ENCODE peak calls at places on chromosomes 11 and 22, in six cellular contexts. I is IMR-90, S is trophoblast cell, U is mesendoderm, E is H1, T is H9. A is an unnamed sample.

GRCh38 chr22:45775569-45776312 is 104.1 kb downstream of the ATXN10 start:
- DNase-seq in I (no peak), T (no peak), E (no peak), S (no peak), U (no peak), A (no peak)

GRCh38 chr11:18192988-18193387 is 20.4 kb downstream of the MRGPRX4 start:
- DNase-seq in U (peak), S (no peak), I (no peak), E (no peak), T (peak), A (no peak)

GRCh38 chr22:42743501-42743991 is 22.9 kb upstream of the A4GALT start:
- DNase-seq in I (no peak), S (no peak), T (no peak), E (no peak), U (no peak), A (no peak)

GRCh38 chr11:120136356-120136755 is 1.6 kb downstream of the TRIM29 start:
- DNase-seq in E (no peak), S (no peak), I (no peak), U (no peak), T (no peak), A (no peak)

GRCh38 chr11:62353841-62354240 is 16.6 kb downstream of the ASRGL1 start:
- DNase-seq in E (no peak), I (no peak), U (no peak), S (no peak), T (no peak), A (no peak)

GRCh38 chr11:64885367-64886286 is 7.2 kb upstream of the EHD1 start:
- DNase-seq in I (peak), U (no peak), T (no peak), S (peak), E (no peak), A (no peak)

GRCh38 chr22:19285831-19286230 is 5.7 kb downstream of the CLTCL1 start:
- DNase-seq in E (no peak), U (no peak), I (no peak), T (no peak), S (no peak), A (no peak)

GRCh38 chr11:74144592-74144991 is 26.2 kb downstream of the C2CD3 start:
- DNase-seq in S (no peak), I (no peak), T (no peak), E (no peak), U (no peak), A (no peak)

GRCh38 chr11:80632691-80633090 is 1191.9 kb upstream of the TENM4 start:
- DNase-seq in S (no peak), T (no peak), U (peak), E (no peak), I (no peak), A (no peak)

GRCh38 chr11:134252539-134253188 is 488 bp downstream of the THYN1 start:
- DNase-seq in I (peak), U (no peak), T (peak), E (no peak), S (no peak), A (peak)

GRCh38 chr11:75434886-75435570 is 2.0 kb upstream of the KLHL35 start:
- DNase-seq in E (no peak), I (no peak), T (no peak), U (no peak), S (no peak), A (no peak)

GRCh38 chr11:3894128-3894731 is 38.8 kb downstream of the STIM1 start:
- DNase-seq in I (peak), E (no peak), S (peak), U (no peak), T (no peak), A (no peak)

GRCh38 chr11:18066626-18067025 is 20.6 kb upstream of the TPH1 start:
- DNase-seq in T (no peak), S (no peak), U (no peak), I (peak), E (no peak), A (no peak)

GRCh38 chr22:48740086-48740730 is 1087.5 kb downstream of the BRD1 start:
- DNase-seq in S (no peak), U (no peak), T (peak), E (peak), I (no peak), A (no peak)

GRCh38 chr11:72141066-72141465 is 5.5 kb downstream of the FOLR3 start:
- DNase-seq in I (peak), S (peak), E (no peak), U (no peak), T (no peak), A (no peak)

GRCh38 chr11:34208266-34209135 is 103.1 kb downstream of the NAT10 start:
- DNase-seq in S (peak), I (peak), E (no peak), U (no peak), T (no peak), A (no peak)

GRCh38 chr11:61848631-61849030 is 20.5 kb downstream of the FADS2 start:
- DNase-seq in I (no peak), U (no peak), T (no peak), S (no peak), E (no peak), A (no peak)

GRCh38 chr22:22558972-22559603 is at the start of gene PRAME:
- DNase-seq in T (peak), E (peak), S (peak), I (peak), U (peak), A (peak)

GRCh38 chr11:99505319-99505718 is 484.6 kb downstream of the CNTN5 start:
- DNase-seq in E (no peak), I (peak), U (no peak), T (no peak), S (no peak), A (no peak)

GRCh38 chr11:57424802-57425564 is 1.9 kb downstream of the SLC43A3 start:
- DNase-seq in U (peak), E (no peak), T (no peak), S (peak), I (peak), A (no peak)

GRCh38 chr22:32852346-32853251 is 51.1 kb downstream of the TIMP3 start:
- DNase-seq in I (no peak), E (no peak), U (no peak), S (no peak), T (no peak), A (no peak)

GRCh38 chr22:46731246-46732040 is 6.6 kb downstream of the CERK start:
- DNase-seq in S (no peak), E (peak), U (peak), I (no peak), T (peak), A (no peak)

GRCh38 chr22:37844904-37845334 is 785 bp upstream of the ANKRD54 start:
- DNase-seq in E (no peak), T (no peak), S (no peak), U (no peak), I (no peak), A (no peak)

GRCh38 chr11:45146072-45147016 is at the start of gene PRDM11:
- DNase-seq in U (peak), S (peak), I (peak), E (peak), T (peak), A (peak)

GRCh38 chr11:64844330-64845124 is at the start of gene CDC42BPG:
- DNase-seq in E (peak), S (peak), I (peak), U (peak), T (peak), A (no peak)

GRCh38 chr22:37107779-37108621 is 1.5 kb downstream of the TMPRSS6 start:
- DNase-seq in U (no peak), I (no peak), T (no peak), S (no peak), E (no peak), A (no peak)

GRCh38 chr11:15585587-15586331 is 471.0 kb downstream of the INSC start:
- DNase-seq in E (no peak), T (no peak), I (no peak), U (no peak), S (no peak), A (no peak)

GRCh38 chr11:40722179-40722795 is 737.2 kb downstream of the LRRC4C start:
- DNase-seq in U (peak), S (no peak), I (peak), T (peak), E (peak), A (peak)

DNA sequence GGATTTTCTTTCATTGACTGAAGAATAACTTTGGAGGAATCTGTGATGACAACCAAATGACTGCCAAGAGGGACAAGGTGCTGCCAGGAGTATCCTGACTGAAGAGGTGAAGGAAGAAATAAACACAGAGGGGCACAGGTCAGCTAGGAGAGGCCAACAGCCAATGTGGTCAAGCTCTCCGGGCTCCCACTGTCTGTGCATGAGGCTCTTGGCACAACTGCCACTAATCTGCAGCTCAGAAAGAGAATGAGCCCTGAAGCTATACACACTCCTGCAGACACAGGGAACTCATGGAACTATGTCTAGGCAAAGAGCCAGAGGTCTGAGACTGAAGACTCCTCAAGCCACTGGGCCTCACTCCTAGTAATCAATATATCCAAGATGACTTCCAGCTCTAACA is 6.9 kb downstream of the THRSP start:
- DNase-seq in T (no peak), I (no peak), U (no peak), E (no peak), S (no peak), A (no peak)
- H2BK120ac ChIP-seq in T (no peak), I (no peak), U (no peak), E (no peak), S (no peak), A (no peak)

GRCh38 chr22:31046591-31047226 is 34.4 kb upstream of the SMTN start:
- DNase-seq in T (peak), E (no peak), S (no peak), U (peak), I (peak), A (no peak)
- H2BK120ac ChIP-seq in T (no peak), E (no peak), S (no peak), U (no peak), I (peak), A (no peak)

GRCh38 chr11:12134239-12134590 is 23.8 kb downstream of the MICAL2 start:
- DNase-seq in U (no peak), T (no peak), I (no peak), E (no peak), S (no peak), A (no peak)
- H2BK120ac ChIP-seq in U (no peak), T (no peak), I (no peak), E (no peak), S (no peak), A (no peak)

DNA sequence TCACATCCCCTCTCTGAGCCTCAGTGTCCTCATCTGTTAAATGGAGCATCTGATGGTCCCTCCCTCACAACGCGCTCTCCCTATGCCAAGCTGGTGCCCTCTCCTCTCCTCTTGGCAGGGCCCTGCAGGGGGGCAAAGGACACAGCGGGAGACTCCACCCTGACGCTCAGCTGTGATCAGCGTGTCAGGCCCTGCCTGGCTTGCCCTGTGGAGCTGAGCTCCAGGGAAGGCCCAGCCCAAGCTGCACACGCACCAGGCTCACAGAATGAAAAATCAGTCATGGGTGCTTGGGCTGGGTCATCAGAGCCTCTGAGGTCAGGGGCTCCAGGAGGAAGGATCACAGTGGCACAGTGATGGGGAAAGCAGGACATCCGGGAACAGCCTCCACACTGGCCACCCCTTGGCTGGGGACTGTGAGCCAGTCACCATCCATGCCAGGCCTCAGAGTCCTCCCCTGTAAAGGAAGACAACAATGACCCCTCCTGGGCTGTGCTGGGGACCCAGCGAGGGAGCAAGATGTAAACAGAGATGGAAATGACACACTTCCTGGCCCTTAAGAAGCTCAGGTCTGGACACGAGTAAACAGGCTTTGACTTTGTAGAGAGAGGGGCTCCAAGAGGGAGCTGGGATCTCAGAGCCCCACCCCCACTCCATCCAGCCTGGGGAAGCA is 36.6 kb downstream of the RPL3 start:
- DNase-seq in I (no peak), E (no peak), T (no peak), S (no peak), U (no peak), A (no peak)
- H2BK120ac ChIP-seq in I (peak), E (no peak), T (no peak), S (peak), U (no peak), A (peak)

GRCh38 chr11:66314186-66314501 is 2.7 kb downstream of the CD248 start:
- DNase-seq in S (no peak), T (no peak), E (no peak), I (no peak), U (no peak), A (no peak)
- H2BK120ac ChIP-seq in S (peak), T (no peak), E (no peak), I (peak), U (no peak), A (peak)

GRCh38 chr11:19519344-19519743 is 193.3 kb upstream of the NAV2 start:
- DNase-seq in I (no peak), T (no peak), S (no peak), U (no peak), E (no peak), A (peak)
- H2BK120ac ChIP-seq in I (no peak), T (no peak), S (no peak), U (no peak), E (no peak), A (no peak)

GRCh38 chr11:94934362-94934761 is 39.0 kb downstream of the CWC15 start:
- DNase-seq in T (peak), E (no peak), S (no peak), I (peak), U (peak), A (no peak)
- H2BK120ac ChIP-seq in T (no peak), E (no peak), S (no peak), I (peak), U (no peak), A (no peak)

GRCh38 chr11:78350646-78351165 is 66.9 kb downstream of the GAB2 start:
- DNase-seq in E (no peak), T (no peak), I (peak), S (no peak), U (no peak), A (no peak)
- H2BK120ac ChIP-seq in E (no peak), T (no peak), I (peak), S (peak), U (peak), A (no peak)

DNA sequence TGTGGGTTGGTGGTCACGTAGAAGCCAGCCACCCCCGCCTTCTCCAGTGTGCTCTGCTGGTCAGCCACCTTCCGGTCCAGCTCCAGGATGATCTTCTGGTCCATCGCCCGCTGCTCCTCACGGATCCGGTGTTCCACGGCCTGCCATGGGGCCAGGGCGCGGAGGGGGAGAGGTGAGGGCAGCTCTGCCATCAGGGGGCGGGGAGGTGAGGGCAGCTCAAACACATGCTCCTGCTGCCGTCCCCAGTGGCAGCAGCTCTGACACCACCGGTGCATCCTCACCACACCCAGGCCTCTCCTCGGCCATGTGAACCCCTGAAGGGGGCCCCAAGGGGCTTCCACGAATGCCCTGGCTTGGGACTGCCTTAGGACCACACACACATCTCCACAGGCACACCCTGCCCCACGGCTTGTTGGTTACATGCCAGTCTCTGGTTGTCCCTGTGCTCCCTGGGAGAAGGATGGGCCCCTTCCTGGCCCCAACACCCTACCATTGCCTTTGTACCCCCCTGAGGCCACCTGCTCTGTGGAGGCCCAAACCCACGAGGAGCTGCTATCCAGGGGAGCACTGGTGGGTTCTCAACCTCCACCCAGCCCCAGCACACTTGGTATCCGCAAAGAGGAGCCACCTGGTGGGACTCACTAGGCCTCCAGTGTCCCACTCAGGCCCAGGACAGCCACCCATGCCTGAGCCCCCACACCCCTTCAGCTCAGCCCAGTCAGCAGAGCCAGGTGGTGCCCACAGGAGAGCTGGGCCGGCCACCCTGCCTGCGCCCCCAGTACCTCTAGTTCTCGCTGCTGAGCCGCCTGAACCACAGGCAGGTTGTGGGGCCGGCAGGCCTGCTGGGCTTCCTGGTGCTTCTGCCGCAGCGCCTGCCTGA is 4.3 kb downstream of the DGCR6L start:
- DNase-seq in I (no peak), T (peak), S (no peak), E (peak), U (no peak), A (no peak)
- H2BK120ac ChIP-seq in I (no peak), T (no peak), S (no peak), E (no peak), U (no peak), A (no peak)

GRCh38 chr22:23844739-23845202 is 6.0 kb upstream of the DERL3 start:
- DNase-seq in E (no peak), I (no peak), S (no peak), T (no peak), U (no peak), A (no peak)

GRCh38 chr22:23847991-23848864 is 9.4 kb upstream of the DERL3 start:
- DNase-seq in E (no peak), T (peak), I (no peak), S (no peak), U (peak), A (no peak)

GRCh38 chr22:23847310-23847920 is 8.6 kb upstream of the DERL3 start:
- DNase-seq in E (no peak), I (no peak), U (no peak), T (no peak), S (no peak), A (no peak)

GRCh38 chr22:23849009-23850006 is 8.4 kb upstream of the SLC2A11 start:
- DNase-seq in E (peak), T (peak), S (peak), U (peak), I (peak), A (peak)

DNA sequence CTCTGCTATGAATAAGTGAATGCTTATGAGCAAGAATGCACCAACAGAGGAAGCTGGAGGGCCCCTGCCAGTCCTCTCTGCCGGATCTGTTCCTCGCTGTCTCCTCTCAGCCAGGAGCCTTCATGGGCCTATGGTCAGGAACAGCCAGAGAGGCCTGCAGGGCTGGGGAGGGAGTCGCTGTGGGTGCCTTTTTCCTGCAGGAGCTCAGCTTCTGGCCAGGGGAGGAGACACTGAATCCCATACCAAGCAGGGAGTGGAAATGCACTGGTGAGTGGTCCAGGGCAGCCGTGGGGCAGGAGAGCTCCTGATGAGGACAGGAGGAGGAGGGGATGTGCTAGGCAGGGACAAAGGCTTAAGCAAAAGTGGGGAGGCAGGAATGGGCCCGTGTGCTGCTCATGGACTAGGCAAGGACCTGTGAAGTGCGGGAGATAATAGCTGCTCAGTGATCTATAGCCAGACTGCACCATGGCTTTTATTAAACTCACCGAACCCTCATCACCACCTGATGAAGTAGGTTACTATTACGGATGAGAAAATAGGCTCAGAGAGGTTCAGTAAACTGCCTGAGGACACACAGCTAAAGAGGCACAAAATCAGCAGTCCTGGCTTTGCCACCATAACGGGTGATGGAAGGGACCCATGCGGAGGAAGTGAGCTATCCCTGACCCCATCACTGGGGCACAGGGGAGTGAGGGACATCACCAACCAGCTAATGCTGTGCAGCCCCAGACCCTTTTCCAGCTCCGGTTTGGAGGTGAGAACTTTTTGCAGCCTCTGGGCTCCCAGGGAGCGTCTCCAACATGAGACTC is 7.1 kb upstream of the DERL3 start:
- DNase-seq in I (no peak), E (no peak), S (no peak), U (no peak), T (no peak), A (no peak)
- H2BK120ac ChIP-seq in I (peak), E (peak), S (no peak), U (no peak), T (no peak), A (no peak)